ENCODE peak calls at places on chromosome 4, in five cellular contexts. X is GM12891, F is iris pigment epithelial cell, D is NCI-H1436 treated with DMSO at 0.1 percent for 48 hours, J is Karpas-422. K is an unnamed sample.

GRCh38 chr4:78939667-78940008 is 400 bp upstream of the PAQR3 start:
- DNase-seq in D (no peak), J (no peak), X (no peak), F (peak; percentile 18), K (no peak)

GRCh38 chr4:153115322-153116100 is 88.7 kb upstream of the TRIM2 start:
- DNase-seq in D (no peak), F (peak; percentile 82), X (no peak), J (peak; percentile 68), K (peak; percentile 14)

GRCh38 chr4:162560073-162560472 is 396.3 kb upstream of the FSTL5 start:
- DNase-seq in J (no peak), X (no peak), F (no peak), D (no peak), K (no peak)

GRCh38 chr4:175705407-175705806 is 106.7 kb downstream of the GPM6A start:
- DNase-seq in X (no peak), D (no peak), J (no peak), F (peak; percentile 6), K (no peak)

GRCh38 chr4:76545161-76545884 is 110.3 kb downstream of the SHROOM3 start:
- DNase-seq in F (peak; percentile 41), X (no peak), D (no peak), J (no peak), K (no peak)

GRCh38 chr4:94448815-94449375 is 2.8 kb upstream of the PDLIM5 start:
- DNase-seq in X (no peak), J (no peak), F (no peak), D (no peak), K (no peak)

GRCh38 chr4:150302553-150302952 is 224.3 kb downstream of the DCLK2 start:
- DNase-seq in X (no peak), D (no peak), F (peak; percentile 98), J (no peak), K (no peak)

GRCh38 chr4:105158837-105159236 is 12.2 kb downstream of the TET2 start:
- DNase-seq in D (no peak), J (no peak), F (peak; percentile 42), X (no peak), K (no peak)

GRCh38 chr4:2923678-2924173 is 39.5 kb downstream of the NOP14 start:
- DNase-seq in J (no peak), D (no peak), X (no peak), F (no peak), K (no peak)

GRCh38 chr4:84258905-84259830 is 239.9 kb downstream of the NKX6-1 start:
- DNase-seq in D (no peak), J (peak; percentile 70), F (peak; percentile 35), X (no peak), K (no peak)

GRCh38 chr4:41204400-41204978 is 9.9 kb downstream of the APBB2 start:
- DNase-seq in X (no peak), F (peak; percentile 83), J (no peak), D (no peak), K (no peak)

GRCh38 chr4:174503079-174503724 is 19.1 kb downstream of the HPGD start:
- DNase-seq in F (no peak), D (no peak), J (no peak), X (no peak), K (no peak)

GRCh38 chr4:184444953-184445309 is 29.4 kb downstream of the IRF2 start:
- DNase-seq in D (no peak), F (no peak), J (no peak), X (no peak), K (no peak)

GRCh38 chr4:173735055-173735454 is 205.0 kb upstream of the HAND2 start:
- DNase-seq in J (no peak), X (no peak), F (peak; percentile 38), D (no peak), K (no peak)

GRCh38 chr4:185734214-185734613 is 77.8 kb downstream of the SORBS2 start:
- DNase-seq in X (peak; percentile 20), J (no peak), F (no peak), D (no peak), K (peak; percentile 45)

GRCh38 chr4:112978691-112979472 is 70.6 kb upstream of the ANK2 start:
- DNase-seq in D (no peak), F (peak; percentile 52), X (no peak), J (no peak), K (no peak)

K was measured in GM18507.